ENCODE peak calls at places on chromosomes 7 and 10, in ten cellular contexts. P, K, E, X, A, R, Z, O, W and F are unnamed samples.

GRCh38 chr7:88337556-88337955 is 30.9 kb upstream of the STEAP4 start:
- DNase-seq in P (no peak), K (no peak), E (no peak), X (no peak), A (no peak), R (no peak), Z (no peak), O (no peak), W (no peak), F (no peak)

GRCh38 chr10:20778008-20778757 is 118.9 kb downstream of the NEBL start:
- DNase-seq in P (no peak), K (no peak), E (no peak), X (no peak), A (no peak), R (no peak), Z (no peak), O (no peak), W (peak), F (no peak)

GRCh38 chr7:102834999-102835398 is 77.8 kb upstream of the LRRC17 start:
- DNase-seq in P (no peak), K (peak), E (no peak), X (no peak), A (no peak), R (no peak), Z (no peak), O (peak), W (no peak), F (no peak)

GRCh38 chr10:68628576-68629127 is 68.5 kb downstream of the TET1 start:
- DNase-seq in P (no peak), K (no peak), E (no peak), X (no peak), A (no peak), R (no peak), Z (no peak), O (no peak), W (no peak), F (peak)

GRCh38 chr7:107201795-107202450 is 33.1 kb downstream of the HBP1 start:
- DNase-seq in P (no peak), K (peak), E (peak), X (peak), A (peak), R (no peak), Z (no peak), O (peak), W (peak), F (peak)

GRCh38 chr7:98324782-98325181 is 43.3 kb downstream of the BRI3 start:
- DNase-seq in P (no peak), K (no peak), E (no peak), X (no peak), A (no peak), R (no peak), Z (no peak), O (no peak), W (no peak), F (no peak)

GRCh38 chr7:32077806-32078205 is 7.6 kb upstream of the PDE1C start:
- DNase-seq in P (no peak), K (no peak), E (no peak), X (no peak), A (no peak), R (no peak), Z (no peak), O (no peak), W (no peak), F (no peak)

GRCh38 chr7:43905954-43906326 is 456 bp downstream of the URGCP start:
- DNase-seq in P (no peak), K (no peak), E (no peak), X (peak), A (no peak), R (peak), Z (no peak), O (no peak), W (peak), F (peak)

GRCh38 chr10:22501863-22502262 is 156.6 kb downstream of the SPAG6 start:
- DNase-seq in P (no peak), K (no peak), E (no peak), X (no peak), A (no peak), R (no peak), Z (peak), O (no peak), W (no peak), F (no peak)

GRCh38 chr7:142629588-142630260 is 119.5 kb upstream of the PRSS1 start:
- DNase-seq in P (no peak), K (no peak), E (no peak), X (no peak), A (no peak), R (no peak), Z (no peak), O (no peak), W (no peak), F (no peak)

DNA sequence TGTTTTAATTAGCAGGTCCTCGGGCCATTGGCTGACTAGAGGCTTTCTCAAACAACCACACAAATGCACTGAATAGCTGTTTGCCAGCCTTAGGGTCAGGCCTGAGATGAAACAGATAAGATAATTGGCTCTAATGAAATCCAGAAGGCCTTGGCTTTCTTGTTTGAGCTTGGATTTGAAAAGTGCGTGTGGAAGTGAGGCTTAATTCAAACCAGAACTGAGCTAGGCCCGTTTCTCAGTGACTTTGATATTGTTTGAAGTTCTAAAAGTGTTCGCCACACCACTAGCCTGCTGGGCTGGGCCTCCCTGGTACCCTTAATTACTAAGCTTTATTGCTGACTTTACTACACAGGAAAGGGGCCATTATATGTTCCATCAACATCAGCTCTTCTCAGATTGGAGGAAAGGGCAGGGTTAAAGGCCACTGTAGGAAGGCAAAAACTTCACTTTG is 270.6 kb downstream of the TWIST1 start:
- DNase-seq in P (no peak), K (no peak), E (no peak), X (no peak), A (no peak), R (no peak), Z (no peak), O (no peak), W (no peak), F (no peak)
- TF ChIP-seq POLR2AphosphoS5 in P (peak), K (no peak), E (no peak), X (no peak), A (no peak), R (no peak), Z (no peak), O (no peak), W (no peak), F (no peak)

GRCh38 chr7:1705339-1705738 is 35.3 kb downstream of the ELFN1 start:
- DNase-seq in P (peak), K (no peak), E (no peak), X (peak), A (peak), R (no peak), Z (no peak), O (no peak), W (no peak), F (no peak)

GRCh38 chr7:1703475-1704325 is 33.6 kb downstream of the ELFN1 start:
- DNase-seq in P (peak), K (no peak), E (no peak), X (peak), A (peak), R (no peak), Z (no peak), O (no peak), W (peak), F (no peak)

GRCh38 chr7:1705856-1706255 is 35.8 kb downstream of the ELFN1 start:
- DNase-seq in P (no peak), K (no peak), E (no peak), X (peak), A (peak), R (no peak), Z (no peak), O (no peak), W (no peak), F (no peak)

GRCh38 chr7:1706381-1706720 is 36.3 kb downstream of the ELFN1 start:
- DNase-seq in P (peak), K (no peak), E (no peak), X (peak), A (no peak), R (no peak), Z (no peak), O (no peak), W (no peak), F (no peak)

DNA sequence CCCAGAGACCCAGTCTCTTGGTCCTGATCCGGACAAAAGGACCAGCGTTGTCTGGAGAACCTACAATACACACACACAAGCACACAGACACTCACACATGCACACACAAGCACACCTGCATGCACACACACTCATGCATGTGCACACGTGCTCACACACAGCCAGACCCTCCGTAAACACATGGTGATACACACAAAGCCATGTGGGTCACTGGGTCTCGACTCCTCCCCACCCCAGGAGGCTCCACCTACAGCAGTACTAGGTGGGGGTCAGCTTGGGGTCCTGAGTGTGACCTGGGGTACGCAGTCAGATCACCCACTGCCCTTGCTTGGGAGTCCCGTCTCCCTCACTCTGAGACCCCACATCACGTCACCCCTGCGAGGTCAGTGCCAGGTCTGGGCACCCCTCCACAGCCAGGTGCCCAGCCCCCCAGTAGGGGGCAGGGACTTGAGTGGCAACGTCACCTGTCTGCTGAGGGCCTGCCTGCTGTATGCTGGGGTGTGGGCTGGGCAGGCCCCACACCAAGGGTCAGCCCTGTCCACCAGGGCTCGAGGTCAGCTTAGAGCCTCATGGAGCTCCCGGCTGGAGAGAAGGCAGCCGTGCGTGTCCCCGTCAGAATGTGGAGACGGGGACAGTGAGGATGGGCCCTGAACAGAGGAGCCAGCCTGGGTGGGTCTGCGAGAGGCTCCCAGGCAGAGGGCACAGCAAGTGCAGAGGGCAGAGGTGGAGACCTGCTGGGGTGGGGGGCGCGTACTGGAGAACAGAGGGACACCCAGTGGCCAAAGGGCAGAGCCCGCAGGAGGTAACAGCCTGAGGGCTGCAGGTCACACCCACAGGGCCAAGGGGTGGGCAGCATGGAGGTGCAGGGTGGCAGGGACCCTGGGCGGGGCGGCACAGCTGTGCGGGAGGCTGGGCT is 34.5 kb downstream of the ELFN1 start:
- DNase-seq in P (peak), K (no peak), E (no peak), X (no peak), A (peak), R (no peak), Z (no peak), O (no peak), W (no peak), F (no peak)
- TF ChIP-seq CTCF in P (no peak), K (no peak), E (no peak), X (no peak), A (no peak), R (no peak), Z (no peak), O (no peak), W (no peak), F (no peak)

DNA sequence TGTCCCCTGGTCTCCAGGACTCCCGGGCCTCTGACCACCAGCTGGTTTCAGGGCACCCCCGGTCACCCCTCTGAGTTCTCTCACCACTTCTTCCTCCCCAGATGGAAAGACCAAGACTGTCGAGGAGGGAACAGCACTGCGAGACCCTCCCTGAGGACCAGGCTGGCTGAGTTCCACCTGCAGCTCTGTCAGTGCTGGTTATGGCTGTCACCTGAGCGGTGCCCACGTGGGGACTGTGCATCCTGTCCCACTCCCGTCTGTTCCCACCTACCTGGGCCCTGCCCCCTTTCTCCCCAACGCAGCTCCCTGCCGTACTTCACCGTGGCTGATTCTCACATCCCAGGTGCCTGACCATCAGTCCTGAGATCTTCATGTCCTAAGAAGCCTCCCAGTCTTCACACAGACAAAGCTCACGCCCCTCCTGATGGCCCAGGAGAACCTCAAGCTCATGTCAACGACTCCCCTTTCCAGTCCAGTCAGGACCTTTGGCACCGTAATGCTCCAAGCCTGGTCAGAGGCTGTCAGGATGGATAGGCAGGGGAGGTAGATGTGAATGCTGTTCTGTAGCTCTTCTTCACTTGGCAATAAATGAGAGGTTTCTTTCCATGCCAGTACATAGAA is 159.7 kb downstream of the USP6NL start:
- DNase-seq in P (no peak), K (no peak), E (no peak), X (no peak), A (no peak), R (no peak), Z (no peak), O (no peak), W (no peak), F (no peak)
- TF ChIP-seq POLR2AphosphoS5 in P (no peak), K (no peak), E (peak), X (no peak), A (no peak), R (no peak), Z (no peak), O (no peak), W (no peak), F (no peak)

GRCh38 chr10:100618091-100618615 is 82.4 kb downstream of the HIF1AN start:
- DNase-seq in P (no peak), K (no peak), E (no peak), X (no peak), A (no peak), R (no peak), Z (no peak), O (no peak), W (no peak), F (no peak)

GRCh38 chr10:100615911-100616310 is 80.2 kb downstream of the HIF1AN start:
- DNase-seq in P (no peak), K (no peak), E (no peak), X (no peak), A (no peak), R (no peak), Z (no peak), O (no peak), W (no peak), F (no peak)

GRCh38 chr10:100618856-100619255 is 83.1 kb downstream of the HIF1AN start:
- DNase-seq in P (no peak), K (no peak), E (no peak), X (no peak), A (no peak), R (no peak), Z (no peak), O (no peak), W (no peak), F (no peak)

GRCh38 chr10:100612601-100613595 is 77.2 kb downstream of the HIF1AN start:
- DNase-seq in P (no peak), K (no peak), E (no peak), X (no peak), A (no peak), R (no peak), Z (peak), O (no peak), W (no peak), F (no peak)

GRCh38 chr10:100614416-100614815 is 78.7 kb downstream of the HIF1AN start:
- DNase-seq in P (no peak), K (no peak), E (no peak), X (no peak), A (no peak), R (no peak), Z (no peak), O (no peak), W (peak), F (no peak)
- TF ChIP-seq CTCF in P (no peak), K (no peak), E (peak), X (no peak), A (no peak), R (no peak), Z (no peak), O (no peak), W (peak), F (no peak)

DNA sequence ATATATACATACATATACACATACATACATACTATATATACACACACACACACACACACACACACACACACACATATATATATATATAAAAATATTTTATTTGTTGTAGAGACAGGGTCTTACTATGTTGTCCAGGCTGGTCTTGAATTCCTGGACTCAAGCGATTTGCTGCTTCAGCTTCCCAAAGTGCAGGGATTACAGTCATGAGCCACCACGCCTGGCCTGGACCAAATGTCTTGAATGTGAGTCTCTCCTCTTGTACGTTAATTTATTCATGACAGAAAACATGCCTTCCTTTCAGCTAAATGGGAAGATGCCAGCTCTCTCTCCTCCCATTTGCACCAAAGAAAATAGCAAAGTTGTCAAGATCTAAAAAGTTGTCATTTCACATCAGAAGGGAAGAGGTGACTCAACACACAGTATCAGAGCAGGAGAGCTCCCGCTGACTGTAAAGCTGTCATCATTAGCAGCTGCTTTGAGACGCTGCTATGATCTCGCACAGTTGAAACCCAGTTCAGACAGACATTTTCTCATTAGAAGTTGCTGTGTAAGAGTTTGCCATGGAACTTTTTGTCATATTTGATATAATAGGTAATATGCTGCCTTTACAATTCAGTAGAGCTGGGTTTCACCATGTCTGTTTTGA is 224.3 kb downstream of the SFMBT2 start:
- DNase-seq in P (no peak), K (no peak), E (no peak), X (no peak), A (no peak), R (no peak), Z (no peak), O (no peak), W (no peak), F (no peak)
- TF ChIP-seq POLR2AphosphoS5 in P (no peak), K (no peak), E (no peak), X (no peak), A (no peak), R (no peak), Z (no peak), O (no peak), W (no peak), F (no peak)

GRCh38 chr10:113680172-113681111 is 730 bp downstream of the CASP7 start:
- DNase-seq in P (no peak), K (peak), E (no peak), X (peak), A (peak), R (peak), Z (no peak), O (no peak), W (peak), F (peak)

GRCh38 chr10:113683300-113683699 is 3.6 kb downstream of the CASP7 start:
- DNase-seq in P (no peak), K (no peak), E (no peak), X (no peak), A (no peak), R (no peak), Z (no peak), O (no peak), W (no peak), F (no peak)

GRCh38 chr10:113681533-113682470 is 2.1 kb downstream of the CASP7 start:
- DNase-seq in P (no peak), K (no peak), E (no peak), X (no peak), A (no peak), R (no peak), Z (no peak), O (no peak), W (no peak), F (no peak)

DNA sequence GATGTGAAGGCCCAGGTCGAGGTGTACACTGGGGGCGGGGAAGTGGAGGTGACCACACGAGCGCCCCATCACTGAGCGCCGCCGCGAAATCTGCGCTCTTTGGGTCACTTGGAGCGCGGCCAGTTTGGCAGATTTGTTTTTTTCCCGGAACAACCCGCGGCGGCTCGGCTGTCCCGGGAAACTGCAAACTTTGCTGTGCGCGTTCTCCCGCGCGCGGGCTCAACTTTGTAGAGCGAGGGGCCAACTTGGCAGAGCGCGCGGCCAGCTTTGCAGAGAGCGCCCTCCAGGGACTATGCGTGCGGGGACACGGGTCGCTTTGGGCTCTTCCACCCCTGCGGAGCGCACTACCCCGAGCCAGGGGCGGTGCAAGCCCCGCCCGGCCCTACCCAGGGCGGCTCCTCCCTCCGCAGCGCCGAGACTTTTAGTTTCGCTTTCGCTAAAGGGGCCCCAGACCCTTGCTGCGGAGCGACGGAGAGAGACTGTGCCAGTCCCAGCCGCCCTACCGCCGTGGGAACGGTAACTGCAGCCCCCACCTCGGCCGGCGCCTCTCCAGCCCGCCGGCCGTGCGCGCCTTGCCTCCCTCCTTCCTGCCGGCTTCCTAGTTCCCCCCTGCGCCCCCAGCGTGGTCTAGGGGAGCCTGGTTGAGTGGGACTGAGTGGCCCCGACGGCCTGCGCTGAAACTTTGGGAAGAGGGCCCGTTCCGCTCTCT is at the start of gene CASP7:
- DNase-seq in P (peak), K (peak), E (peak), X (peak), A (peak), R (peak), Z (peak), O (peak), W (peak), F (peak)
- TF ChIP-seq CTCF in P (no peak), K (peak), E (peak), X (no peak), A (peak), R (no peak), Z (no peak), O (peak), W (peak), F (no peak)